ENCODE peak calls at places on chromosomes 1 and 21, in four cellular contexts. One of them, this sample, is unnamed.

GRCh38 chr21:36849461-36849860 is 117.0 kb downstream of the HLCS start:
- DNase-seq in H9: no peak
- DNase-seq in PC-3: no peak
- DNase-seq in OCI-LY7: no peak
- DNase-seq in this sample: no peak

GRCh38 chr21:43829575-43830119 is 35.4 kb upstream of the AGPAT3 start:
- DNase-seq in OCI-LY7: no peak
- DNase-seq in H9: no peak
- DNase-seq in PC-3: peak; percentile 52
- DNase-seq in this sample: no peak

GRCh38 chr1:121522061-121522759 is 337.4 kb downstream of the SRGAP2C start:
- DNase-seq in OCI-LY7: no peak
- DNase-seq in H9: no peak
- DNase-seq in PC-3: no peak
- DNase-seq in this sample: no peak

GRCh38 chr1:226827458-226827857 is 43.0 kb upstream of the PSEN2 start:
- DNase-seq in H9: peak; percentile 55
- DNase-seq in PC-3: peak; percentile 31
- DNase-seq in OCI-LY7: no peak
- DNase-seq in this sample: peak; percentile 68

GRCh38 chr1:74522143-74522542 is 9.7 kb upstream of the LRRC53 start:
- DNase-seq in H9: peak; percentile 79
- DNase-seq in PC-3: peak; percentile 48
- DNase-seq in OCI-LY7: no peak
- DNase-seq in this sample: no peak

GRCh38 chr21:45894107-45894810 is 87.3 kb upstream of the COL6A1 start:
- DNase-seq in H9: no peak
- DNase-seq in OCI-LY7: no peak
- DNase-seq in PC-3: peak; percentile 17
- DNase-seq in this sample: peak; percentile 92

GRCh38 chr21:44949161-44950015 is 9.6 kb downstream of the SLX9 start:
- DNase-seq in PC-3: peak; percentile 81
- DNase-seq in H9: peak; percentile 91
- DNase-seq in OCI-LY7: peak; percentile 63
- DNase-seq in this sample: peak; percentile 71

GRCh38 chr21:44485254-44485793 is 30.0 kb downstream of the LRRC3 start:
- DNase-seq in H9: peak; percentile 94
- DNase-seq in OCI-LY7: no peak
- DNase-seq in PC-3: no peak
- DNase-seq in this sample: no peak

GRCh38 chr21:37087188-37087587 is 14.1 kb downstream of the TTC3 start:
- DNase-seq in H9: no peak
- DNase-seq in PC-3: peak; percentile 78
- DNase-seq in OCI-LY7: no peak
- DNase-seq in this sample: peak; percentile 81

GRCh38 chr1:113307771-113308451 is 82.4 kb upstream of the MAGI3 start:
- DNase-seq in OCI-LY7: no peak
- DNase-seq in PC-3: peak; percentile 55
- DNase-seq in H9: no peak
- DNase-seq in this sample: peak; percentile 64

GRCh38 chr1:218931331-218931730 is 242.3 kb upstream of the LYPLAL1 start:
- DNase-seq in H9: no peak
- DNase-seq in PC-3: no peak
- DNase-seq in OCI-LY7: no peak
- DNase-seq in this sample: no peak

GRCh38 chr1:53619088-53619810 is 119.7 kb downstream of the GLIS1 start:
- DNase-seq in OCI-LY7: no peak
- DNase-seq in H9: peak; percentile 12
- DNase-seq in PC-3: no peak
- DNase-seq in this sample: no peak

GRCh38 chr1:115828101-115829022 is 12.6 kb downstream of the NHLH2 start:
- DNase-seq in OCI-LY7: no peak
- DNase-seq in PC-3: no peak
- DNase-seq in H9: peak; percentile 58
- DNase-seq in this sample: peak; percentile 34

GRCh38 chr21:27807596-27807995 is 840.7 kb upstream of the ADAMTS5 start:
- DNase-seq in OCI-LY7: no peak
- DNase-seq in H9: no peak
- DNase-seq in PC-3: peak; percentile 55
- DNase-seq in this sample: no peak

GRCh38 chr1:172533511-172534116 is 664 bp downstream of the SUCO start:
- DNase-seq in OCI-LY7: peak; percentile 68
- DNase-seq in H9: peak; percentile 33
- DNase-seq in PC-3: peak; percentile 59
- DNase-seq in this sample: peak; percentile 59

GRCh38 chr21:46425566-46425965 is 33.1 kb upstream of the DIP2A start:
- DNase-seq in PC-3: no peak
- DNase-seq in H9: no peak
- DNase-seq in OCI-LY7: no peak
- DNase-seq in this sample: no peak

GRCh38 chr1:150162862-150163706 is 13.4 kb downstream of the PLEKHO1 start:
- DNase-seq in PC-3: peak; percentile 50
- DNase-seq in H9: peak; percentile 96
- DNase-seq in OCI-LY7: peak; percentile 49
- DNase-seq in this sample: peak; percentile 98

GRCh38 chr1:110235181-110235838 is 25.2 kb downstream of the KCNC4 start:
- DNase-seq in H9: no peak
- DNase-seq in PC-3: no peak
- DNase-seq in OCI-LY7: no peak
- DNase-seq in this sample: no peak

GRCh38 chr1:47223921-47224675 is 7.9 kb downstream of the TAL1 start:
- DNase-seq in OCI-LY7: no peak
- DNase-seq in H9: no peak
- DNase-seq in PC-3: no peak
- DNase-seq in this sample: no peak

GRCh38 chr21:42545745-42546144 is 32.1 kb downstream of the SLC37A1 start:
- DNase-seq in OCI-LY7: no peak
- DNase-seq in PC-3: no peak
- DNase-seq in H9: no peak
- DNase-seq in this sample: no peak

GRCh38 chr1:94993931-94994645 is 67.2 kb upstream of the CNN3 start:
- DNase-seq in PC-3: peak; percentile 84
- DNase-seq in OCI-LY7: no peak
- DNase-seq in H9: no peak
- DNase-seq in this sample: no peak

GRCh38 chr1:53348491-53349368 is 20.9 kb upstream of the LRP8 start:
- DNase-seq in H9: peak; percentile 27
- DNase-seq in OCI-LY7: no peak
- DNase-seq in PC-3: no peak
- DNase-seq in this sample: no peak

GRCh38 chr1:4150262-4150661 is 250.2 kb upstream of the C1orf174 start:
- DNase-seq in H9: peak; percentile 47
- DNase-seq in OCI-LY7: no peak
- DNase-seq in PC-3: no peak
- DNase-seq in this sample: no peak

GRCh38 chr1:231313661-231314060 is 24.0 kb downstream of the EXOC8 start:
- DNase-seq in PC-3: no peak
- DNase-seq in OCI-LY7: no peak
- DNase-seq in H9: no peak
- DNase-seq in this sample: no peak

GRCh38 chr1:38046884-38047602 is 450 bp upstream of the POU3F1 start:
- DNase-seq in H9: peak; percentile 90
- DNase-seq in PC-3: peak; percentile 58
- DNase-seq in OCI-LY7: peak; percentile 63
- DNase-seq in this sample: peak; percentile 80

GRCh38 chr1:157363660-157364140 is 188.6 kb downstream of the FCRL5 start:
- DNase-seq in PC-3: peak; percentile 69
- DNase-seq in H9: peak; percentile 78
- DNase-seq in OCI-LY7: peak; percentile 54
- DNase-seq in this sample: peak; percentile 72

GRCh38 chr1:25616932-25617625 is 488 bp downstream of the MAN1C1 start:
- DNase-seq in PC-3: no peak
- DNase-seq in OCI-LY7: peak; percentile 51
- DNase-seq in H9: no peak
- DNase-seq in this sample: peak; percentile 29

GRCh38 chr21:46115441-46116188 is 17.7 kb downstream of the COL6A2 start:
- DNase-seq in OCI-LY7: no peak
- DNase-seq in PC-3: no peak
- DNase-seq in H9: peak; percentile 18
- DNase-seq in this sample: no peak

GRCh38 chr21:45256021-45256911 is 31.4 kb downstream of the POFUT2 start:
- DNase-seq in OCI-LY7: no peak
- DNase-seq in H9: peak; percentile 19
- DNase-seq in PC-3: no peak
- DNase-seq in this sample: no peak

GRCh38 chr1:42739753-42740700 is at the start of gene CLDN19:
- DNase-seq in PC-3: no peak
- DNase-seq in OCI-LY7: no peak
- DNase-seq in H9: peak; percentile 97
- DNase-seq in this sample: no peak

GRCh38 chr1:85495556-85495955 is 30.6 kb upstream of the DDAH1 start:
- DNase-seq in PC-3: peak; percentile 98
- DNase-seq in OCI-LY7: no peak
- DNase-seq in H9: no peak
- DNase-seq in this sample: peak; percentile 74

GRCh38 chr1:241012708-241013340 is 344.2 kb downstream of the RGS7 start:
- DNase-seq in H9: peak; percentile 60
- DNase-seq in OCI-LY7: no peak
- DNase-seq in PC-3: no peak
- DNase-seq in this sample: no peak

GRCh38 chr1:167105150-167105840 is 11.4 kb downstream of the STYXL2 start:
- DNase-seq in OCI-LY7: peak; percentile 19
- DNase-seq in H9: no peak
- DNase-seq in PC-3: peak; percentile 62
- DNase-seq in this sample: no peak

GRCh38 chr1:246760426-246761347 is 36.5 kb downstream of the SCCPDH start:
- DNase-seq in PC-3: no peak
- DNase-seq in H9: no peak
- DNase-seq in OCI-LY7: no peak
- DNase-seq in this sample: no peak

GRCh38 chr1:162765788-162766187 is 24.7 kb upstream of the HSD17B7 start:
- DNase-seq in OCI-LY7: no peak
- DNase-seq in PC-3: no peak
- DNase-seq in H9: no peak
- DNase-seq in this sample: peak; percentile 21

GRCh38 chr1:174406421-174406820 is 41.3 kb upstream of the GPR52 start:
- DNase-seq in OCI-LY7: no peak
- DNase-seq in PC-3: no peak
- DNase-seq in H9: no peak
- DNase-seq in this sample: no peak

GRCh38 chr1:29828526-29829447 is 592.5 kb downstream of the PTPRU start:
- DNase-seq in PC-3: no peak
- DNase-seq in H9: no peak
- DNase-seq in OCI-LY7: no peak
- DNase-seq in this sample: no peak

GRCh38 chr1:155695608-155696007 is 6.7 kb downstream of the DAP3 start:
- DNase-seq in PC-3: no peak
- DNase-seq in H9: no peak
- DNase-seq in OCI-LY7: no peak
- DNase-seq in this sample: no peak

DNA sequence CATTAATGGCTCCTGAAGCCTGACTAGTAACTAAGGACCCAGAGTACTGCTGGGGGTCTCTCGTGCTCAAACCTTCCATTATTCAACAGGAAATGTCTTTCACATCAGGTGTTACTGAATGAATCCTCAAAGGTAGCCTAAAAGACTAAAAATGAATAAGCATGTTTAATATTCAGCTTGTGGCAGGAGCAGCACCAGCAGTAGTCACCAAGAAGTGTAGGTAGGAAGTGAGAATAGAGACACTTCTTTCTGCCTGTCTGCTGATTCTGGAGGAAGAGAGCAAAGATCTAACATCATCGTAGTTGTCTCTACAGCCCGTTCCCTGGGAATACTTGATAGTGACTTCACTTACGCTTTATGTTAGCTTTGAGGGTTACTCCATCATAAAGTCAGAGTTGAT is 7.6 kb upstream of the SLC30A1 start:
- DNase-seq in H9: no peak
- DNase-seq in OCI-LY7: no peak
- DNase-seq in PC-3: no peak
- DNase-seq in this sample: no peak
- H2AFZ ChIP-seq in H9: no peak overlapping the region
- H2AFZ ChIP-seq in OCI-LY7: no peak overlapping the region
- H2AFZ ChIP-seq in PC-3: no peak overlapping the region
- H2AFZ ChIP-seq in this sample: no peak overlapping the region

DNA sequence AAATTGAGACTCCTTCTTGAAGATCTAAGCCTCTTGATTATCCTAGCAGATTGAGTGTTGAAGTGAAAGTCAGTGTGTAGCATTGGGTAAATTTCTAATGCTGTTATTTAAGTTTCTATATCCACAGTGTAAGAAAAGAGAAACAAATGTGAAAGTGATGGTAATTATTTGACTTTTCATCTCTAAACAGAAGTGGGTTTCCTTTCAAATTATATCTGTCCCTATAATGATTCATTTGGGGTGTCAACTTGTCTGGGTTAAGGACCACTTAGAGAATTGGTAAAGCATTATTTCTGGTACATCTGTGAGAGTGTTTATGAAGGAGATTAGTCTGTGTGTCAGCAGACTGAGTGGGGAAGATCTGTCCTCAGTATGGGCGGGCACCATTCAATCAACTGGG is 133.0 kb upstream of the HMCN1 start:
- DNase-seq in PC-3: no peak
- DNase-seq in OCI-LY7: no peak
- DNase-seq in H9: no peak
- DNase-seq in this sample: no peak
- H2AFZ ChIP-seq in PC-3: no peak overlapping the region
- H2AFZ ChIP-seq in OCI-LY7: no peak overlapping the region
- H2AFZ ChIP-seq in H9: no peak overlapping the region
- H2AFZ ChIP-seq in this sample: no peak overlapping the region

DNA sequence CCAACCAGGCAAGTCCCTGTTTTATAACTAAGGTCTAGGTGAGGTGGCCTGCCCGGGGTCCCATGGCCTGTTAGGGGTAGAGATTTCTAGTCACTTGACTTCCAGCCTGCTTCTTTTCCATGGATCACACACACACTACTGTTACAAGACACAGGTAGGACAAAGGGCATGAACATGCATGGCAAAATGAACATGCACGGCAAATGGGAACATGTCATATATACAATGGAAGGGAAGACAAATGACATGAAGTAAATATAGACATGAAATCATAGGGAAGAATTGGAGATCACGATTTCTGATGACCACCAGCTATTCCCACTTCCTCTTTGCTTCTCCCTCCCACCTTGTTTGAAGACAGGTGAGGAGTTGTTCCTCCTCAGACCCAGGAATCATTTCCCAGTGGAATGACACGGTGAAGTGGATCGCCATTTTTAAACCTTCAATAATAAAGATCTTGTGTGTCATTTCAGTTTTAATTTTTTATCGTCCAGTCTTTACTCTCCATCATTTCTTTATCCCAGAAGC is 47.6 kb upstream of the ATF3 start:
- DNase-seq in PC-3: no peak
- DNase-seq in H9: no peak
- DNase-seq in OCI-LY7: no peak
- DNase-seq in this sample: no peak
- H2AFZ ChIP-seq in PC-3: peak overlapping the region; percentile 60
- H2AFZ ChIP-seq in H9: no peak overlapping the region
- H2AFZ ChIP-seq in OCI-LY7: peak overlapping the region; percentile 48
- H2AFZ ChIP-seq in this sample: peak overlapping the region; percentile 68

DNA sequence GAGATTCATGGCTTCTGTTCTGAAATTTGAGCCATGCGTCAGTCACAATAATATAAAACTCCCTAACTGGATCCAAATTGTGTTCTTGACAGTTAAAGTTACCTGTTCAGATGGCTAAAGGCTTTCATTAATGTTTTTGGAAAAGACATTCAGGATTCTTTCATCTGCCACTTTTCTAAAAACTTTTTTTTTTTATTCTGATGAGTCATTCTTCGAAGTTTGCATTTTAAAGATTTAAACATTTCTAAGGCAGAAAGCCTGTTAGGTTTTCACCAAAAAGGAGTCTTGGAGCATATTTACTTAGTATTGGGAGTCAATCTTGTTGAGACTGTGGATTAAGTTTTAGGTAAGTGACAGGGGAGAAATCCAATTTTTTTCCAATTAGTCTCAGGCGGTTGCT is 18.9 kb upstream of the SDC3 start:
- DNase-seq in H9: no peak
- DNase-seq in OCI-LY7: no peak
- DNase-seq in PC-3: no peak
- DNase-seq in this sample: no peak
- H2AFZ ChIP-seq in H9: no peak overlapping the region
- H2AFZ ChIP-seq in OCI-LY7: no peak overlapping the region
- H2AFZ ChIP-seq in PC-3: no peak overlapping the region
- H2AFZ ChIP-seq in this sample: no peak overlapping the region